ENCODE peak calls at places on chromosome 21, in ten cellular contexts. E is testis, K is heart right ventricle, V is astrocyte, N is tibial nerve, J is lower lobe of right lung, A is heart left ventricle, U is neural progenitor cell, S is OCI-LY7, B is cardiac muscle cell. T is an unnamed sample. For H3K36me3, the result is how much of the 10 kb centered on the place peaks cover.

GRCh38 chr21:42125571-42126544 is 54.7 kb downstream of the UMODL1 start:
- DNase-seq in E (no peak), K (no peak), V (peak), N (no peak), J (no peak), A (no peak), U (peak), S (peak), B (peak), T (no peak)

GRCh38 chr21:37085726-37086125 is 12.7 kb downstream of the TTC3 start:
- DNase-seq in E (no peak), K (no peak), V (no peak), N (no peak), J (no peak), A (no peak), U (no peak), S (no peak), B (no peak), T (no peak)

GRCh38 chr21:39373634-39374033 is 24.7 kb upstream of the HMGN1 start:
- DNase-seq in E (peak), K (no peak), V (peak), N (no peak), J (no peak), A (no peak), U (peak), S (peak), B (peak), T (peak)

GRCh38 chr21:37683396-37684114 is 232.7 kb downstream of the KCNJ6 start:
- DNase-seq in E (no peak), K (no peak), V (no peak), N (no peak), J (no peak), A (no peak), U (no peak), S (no peak), B (no peak), T (no peak)

GRCh38 chr21:42474982-42475381 is 21.0 kb downstream of the RSPH1 start:
- DNase-seq in E (no peak), K (no peak), V (no peak), N (no peak), J (no peak), A (no peak), U (no peak), S (no peak), B (no peak), T (no peak)

GRCh38 chr21:44294391-44295162 is 5.3 kb upstream of the PFKL start:
- DNase-seq in E (peak), K (peak), V (no peak), N (peak), J (no peak), A (peak), U (no peak), S (no peak), B (peak), T (peak)

GRCh38 chr21:40846566-40847411 is at the start of gene DSCAM:
- DNase-seq in E (peak), K (no peak), V (peak), N (no peak), J (no peak), A (no peak), U (peak), S (no peak), B (no peak), T (no peak)

GRCh38 chr21:18155508-18156193 is 89.0 kb upstream of the CHODL start:
- DNase-seq in E (no peak), K (no peak), V (peak), N (no peak), J (no peak), A (no peak), U (peak), S (no peak), B (peak), T (no peak)

GRCh38 chr21:42221581-42222345 is 2.8 kb downstream of the ABCG1 start:
- DNase-seq in E (no peak), K (peak), V (peak), N (no peak), J (no peak), A (peak), U (no peak), S (no peak), B (peak), T (no peak)

GRCh38 chr21:41958886-41959563 is 5.2 kb upstream of the C2CD2 start:
- DNase-seq in E (peak), K (no peak), V (no peak), N (no peak), J (no peak), A (no peak), U (no peak), S (no peak), B (no peak), T (peak)

GRCh38 chr21:45074818-45075605 is 632 bp downstream of the ADARB1 start:
- DNase-seq in E (peak), K (no peak), V (peak), N (no peak), J (no peak), A (peak), U (peak), S (no peak), B (peak), T (peak)

GRCh38 chr21:44508711-44509445 is 31.1 kb downstream of the KRTAP10-1 start:
- DNase-seq in E (no peak), K (no peak), V (no peak), N (no peak), J (peak), A (no peak), U (no peak), S (no peak), B (no peak), T (no peak)

GRCh38 chr21:36852293-36852692 is 114.2 kb downstream of the HLCS start:
- DNase-seq in E (no peak), K (no peak), V (no peak), N (no peak), J (no peak), A (no peak), U (no peak), S (no peak), B (no peak), T (no peak)

GRCh38 chr21:38806153-38806941 is 618 bp downstream of the ETS2 start:
- DNase-seq in E (no peak), K (peak), V (no peak), N (no peak), J (peak), A (peak), U (peak), S (peak), B (no peak), T (peak)

GRCh38 chr21:15667824-15668223 is 62.0 kb upstream of the USP25 start:
- DNase-seq in E (no peak), K (no peak), V (no peak), N (no peak), J (no peak), A (no peak), U (peak), S (no peak), B (no peak), T (no peak)

GRCh38 chr21:37837381-37837780 is 78.9 kb downstream of the KCNJ6 start:
- DNase-seq in E (no peak), K (no peak), V (peak), N (no peak), J (no peak), A (no peak), U (no peak), S (no peak), B (no peak), T (no peak)

GRCh38 chr21:44012474-44013379 is 618 bp downstream of the TRAPPC10 start:
- DNase-seq in E (peak), K (peak), V (no peak), N (no peak), J (peak), A (peak), U (peak), S (peak), B (peak), T (peak)

GRCh38 chr21:20971296-20971921 is 26.8 kb upstream of the NCAM2 start:
- DNase-seq in E (peak), K (no peak), V (peak), N (peak), J (no peak), A (no peak), U (peak), S (peak), B (peak), T (peak)

GRCh38 chr21:42561742-42562141 is 48.1 kb downstream of the SLC37A1 start:
- DNase-seq in E (no peak), K (no peak), V (no peak), N (no peak), J (peak), A (no peak), U (no peak), S (peak), B (no peak), T (no peak)

GRCh38 chr21:33703750-33704606 is 61.7 kb downstream of the ITSN1 start:
- DNase-seq in E (no peak), K (no peak), V (no peak), N (no peak), J (no peak), A (no peak), U (no peak), S (no peak), B (no peak), T (no peak)

DNA sequence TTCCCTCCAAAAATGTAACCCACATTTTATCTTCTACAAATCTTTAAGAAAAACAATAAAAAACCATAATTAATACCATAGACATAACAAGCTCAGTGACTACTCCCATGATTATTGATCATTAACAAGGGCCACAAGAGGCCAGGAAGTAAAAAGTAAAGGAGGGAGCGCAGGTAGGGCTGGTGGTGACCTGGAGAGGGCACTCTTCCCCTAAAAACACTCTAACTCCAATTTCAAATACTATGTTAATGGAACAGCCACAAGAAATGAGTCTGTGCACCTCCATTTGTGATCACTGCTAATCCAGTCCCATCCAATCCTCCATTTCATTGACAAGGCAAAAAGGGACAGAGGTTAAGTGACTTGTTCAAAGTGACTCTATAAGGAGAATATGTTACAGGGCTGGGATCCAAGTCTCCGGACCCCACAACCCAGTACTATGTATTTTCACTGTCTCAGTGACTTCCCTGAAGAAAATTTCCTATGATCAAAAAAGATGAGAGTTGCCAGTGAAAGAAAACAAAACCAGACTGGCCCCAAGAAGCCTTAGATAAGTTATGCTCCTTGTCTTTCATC is 41.2 kb upstream of the CFAP298 start:
- DNase-seq in E (no peak), K (no peak), V (no peak), N (no peak), J (no peak), A (no peak), U (peak), S (peak), B (peak), T (no peak)
- TF ChIP-seq CTCF in E (peak), K (peak), V (peak), N (peak), J (peak), A (peak), U (peak), S (peak), B (peak), T (peak)

DNA sequence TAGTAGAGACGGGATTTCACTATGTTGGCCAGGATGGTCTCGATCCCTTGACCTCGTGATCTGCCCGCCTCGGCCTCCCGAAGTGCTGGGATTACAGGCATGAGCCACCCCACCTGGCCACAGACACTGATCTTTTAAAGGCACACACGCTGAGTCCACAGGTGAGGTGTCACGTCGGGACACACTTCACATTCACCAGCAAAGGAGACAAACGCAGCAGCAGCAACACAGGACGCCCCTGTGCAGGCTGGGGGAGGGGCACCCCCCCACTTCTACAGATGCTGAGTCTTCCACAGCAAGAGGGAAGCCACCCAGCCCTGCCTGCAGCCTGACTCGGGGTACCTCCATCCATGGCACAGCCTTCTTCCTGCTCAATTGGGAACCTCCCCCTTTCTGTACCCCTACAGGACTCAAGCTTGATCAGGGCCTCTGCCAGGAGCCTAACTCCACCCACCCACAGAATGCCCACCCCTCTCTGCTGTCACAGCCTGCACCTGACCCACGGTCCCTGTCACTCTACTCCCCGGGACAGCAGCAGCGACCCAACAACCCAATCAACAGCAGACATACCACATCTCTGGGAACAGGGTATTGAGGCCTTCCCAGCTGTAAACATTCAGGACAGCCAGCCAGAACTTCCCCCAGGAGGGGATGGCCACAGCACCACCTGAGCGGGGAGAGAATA is 9.5 kb downstream of the LSS start:
- DNase-seq in E (peak), K (no peak), V (no peak), N (no peak), J (no peak), A (no peak), U (no peak), S (no peak), B (no peak), T (no peak)
- H3K36me3 ChIP-seq in E (under half), K (half or more), V (under half), N (under half), J (half or more), A (under half), U (under half), S (under half), B (under half), T (under half)

DNA sequence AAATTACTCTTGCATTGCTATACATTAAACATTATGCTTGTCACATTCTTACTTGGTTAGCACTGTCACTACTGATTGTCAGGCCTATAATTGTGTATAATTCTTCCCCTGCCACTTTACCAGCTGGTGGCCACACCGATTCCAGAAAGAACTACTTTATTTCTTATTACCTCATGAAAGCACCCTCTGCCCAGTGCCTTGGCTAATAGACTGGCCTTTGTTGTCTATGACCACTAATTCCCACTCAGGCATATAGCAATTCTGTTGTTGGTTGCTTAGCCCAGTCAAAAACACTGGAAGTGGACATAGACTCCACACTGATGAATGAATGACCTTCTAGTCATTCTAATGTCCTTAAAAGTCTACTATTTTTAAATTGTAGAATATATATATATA is 35.6 kb downstream of the MRPL39 start:
- DNase-seq in E (no peak), K (no peak), V (no peak), N (no peak), J (no peak), A (no peak), U (no peak), S (no peak), B (no peak), T (no peak)
- TF ChIP-seq CTCF in E (no peak), K (no peak), V (no peak), N (no peak), J (no peak), A (no peak), U (no peak), S (no peak), B (no peak), T (no peak)

GRCh38 chr21:34834852-34835501 is 166.2 kb downstream of the CLIC6 start:
- DNase-seq in E (no peak), K (no peak), V (no peak), N (no peak), J (no peak), A (no peak), U (no peak), S (no peak), B (no peak), T (peak)

GRCh38 chr21:34839070-34839820 is 170.5 kb downstream of the CLIC6 start:
- DNase-seq in E (no peak), K (no peak), V (no peak), N (no peak), J (no peak), A (no peak), U (no peak), S (no peak), B (no peak), T (no peak)

GRCh38 chr21:34835526-34835925 is 166.7 kb downstream of the CLIC6 start:
- DNase-seq in E (peak), K (no peak), V (no peak), N (peak), J (peak), A (no peak), U (no peak), S (no peak), B (peak), T (peak)

GRCh38 chr21:34836103-34836932 is 167.5 kb downstream of the CLIC6 start:
- DNase-seq in E (peak), K (no peak), V (peak), N (peak), J (peak), A (peak), U (no peak), S (no peak), B (peak), T (peak)

DNA sequence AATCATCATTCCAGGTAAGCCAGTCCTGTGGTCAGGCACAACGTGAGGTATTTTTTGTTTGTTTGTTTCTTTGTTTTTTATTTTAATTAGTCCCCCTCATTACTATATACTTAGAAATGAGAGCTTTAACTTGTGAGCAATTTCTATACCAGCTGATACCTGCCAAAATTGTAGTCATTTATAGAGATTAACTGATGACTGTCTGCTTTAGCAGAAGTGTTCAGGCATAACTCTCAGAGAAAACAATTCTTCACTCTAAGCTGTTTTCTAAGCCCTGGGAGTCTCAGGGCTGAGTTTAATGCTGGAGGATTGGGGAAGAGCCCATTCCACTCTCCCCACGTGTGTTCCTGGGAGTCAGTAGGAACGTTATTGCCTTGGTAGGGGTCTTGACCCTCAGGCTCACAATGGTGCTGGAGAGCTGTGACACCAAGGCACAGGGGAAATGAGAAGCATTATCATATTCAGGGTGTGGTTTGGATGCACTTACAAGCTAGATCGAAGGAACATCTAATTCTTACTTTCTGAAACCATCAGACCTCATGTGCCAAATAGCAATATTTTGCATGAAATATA is 168.2 kb downstream of the CLIC6 start:
- DNase-seq in E (no peak), K (no peak), V (no peak), N (no peak), J (no peak), A (no peak), U (no peak), S (no peak), B (no peak), T (no peak)
- H3K36me3 ChIP-seq in E (under half), K (half or more), V (half or more), N (under half), J (half or more), A (under half), U (under half), S (under half), B (under half), T (under half)